ENCODE peak calls at places on chromosome 9, in six cellular contexts. O is lung; W is endodermal cell; H is CD8-positive, alpha-beta T cell; S is transverse colon; N is DND-41. E is an unnamed sample.

GRCh38 chr9:132485454-132485853 is 75.4 kb downstream of the CFAP77 start:
- DNase-seq in O (no peak), W (no peak), H (no peak), S (no peak), N (no peak), E (no peak)

GRCh38 chr9:33884856-33885701 is 68.1 kb downstream of the UBE2R2 start:
- DNase-seq in O (peak), W (no peak), H (no peak), S (peak), N (no peak), E (no peak)

GRCh38 chr9:114849450-114849849 is 43.6 kb upstream of the TNFSF15 start:
- DNase-seq in O (no peak), W (no peak), H (no peak), S (no peak), N (no peak), E (no peak)

GRCh38 chr9:72585737-72586136 is 64.3 kb downstream of the TMC1 start:
- DNase-seq in O (no peak), W (no peak), H (no peak), S (no peak), N (no peak), E (no peak)

GRCh38 chr9:114805670-114806551 is at the start of gene TNFSF15:
- DNase-seq in O (peak), W (peak), H (no peak), S (peak), N (peak), E (no peak)

GRCh38 chr9:109437286-109437685 is 60.8 kb downstream of the PTPN3 start:
- DNase-seq in O (no peak), W (no peak), H (no peak), S (no peak), N (no peak), E (no peak)

GRCh38 chr9:109499061-109499630 is 1.0 kb upstream of the PTPN3 start:
- DNase-seq in O (no peak), W (no peak), H (no peak), S (no peak), N (no peak), E (no peak)

GRCh38 chr9:20024159-20024571 is 235.3 kb upstream of the SLC24A2 start:
- DNase-seq in O (no peak), W (no peak), H (no peak), S (no peak), N (no peak), E (no peak)

GRCh38 chr9:107896544-107896943 is 407.0 kb upstream of the KLF4 start:
- DNase-seq in O (no peak), W (no peak), H (no peak), S (no peak), N (no peak), E (no peak)

GRCh38 chr9:36721846-36722588 is 149.3 kb downstream of the MELK start:
- DNase-seq in O (peak), W (no peak), H (no peak), S (peak), N (no peak), E (no peak)

GRCh38 chr9:134858051-134858841 is 22.4 kb upstream of the FCN2 start:
- DNase-seq in O (no peak), W (peak), H (no peak), S (no peak), N (no peak), E (peak)

GRCh38 chr9:129467004-129467588 is 153.8 kb downstream of the C9orf50 start:
- DNase-seq in O (no peak), W (no peak), H (no peak), S (no peak), N (no peak), E (no peak)

GRCh38 chr9:109950710-109951443 is 170.9 kb downstream of the PALM2AKAP2 start:
- DNase-seq in O (no peak), W (no peak), H (no peak), S (no peak), N (no peak), E (no peak)

GRCh38 chr9:91905958-91906585 is 44.0 kb downstream of the ROR2 start:
- DNase-seq in O (no peak), W (no peak), H (peak), S (peak), N (peak), E (no peak)

GRCh38 chr9:136644343-136644592 is 18.4 kb upstream of the EGFL7 start:
- DNase-seq in O (peak), W (no peak), H (no peak), S (peak), N (no peak), E (peak)

GRCh38 chr9:122402403-122403268 is 31.8 kb downstream of the PTGS1 start:
- DNase-seq in O (no peak), W (no peak), H (no peak), S (no peak), N (no peak), E (no peak)

GRCh38 chr9:70865471-70865870 is 255.9 kb downstream of the TRPM3 start:
- DNase-seq in O (no peak), W (no peak), H (no peak), S (no peak), N (no peak), E (no peak)

GRCh38 chr9:131270171-131271015 is 5.9 kb downstream of the FAM78A start:
- DNase-seq in O (peak), W (peak), H (peak), S (peak), N (peak), E (peak)

GRCh38 chr9:114269023-114269422 is 53.9 kb upstream of the ORM1 start:
- DNase-seq in O (no peak), W (no peak), H (no peak), S (no peak), N (no peak), E (no peak)

GRCh38 chr9:114929166-114929565 is 1.2 kb downstream of the TNFSF8 start:
- DNase-seq in O (no peak), W (no peak), H (no peak), S (no peak), N (peak), E (no peak)

GRCh38 chr9:68844196-68844595 is 139.2 kb downstream of the PIP5K1B start:
- DNase-seq in O (no peak), W (no peak), H (no peak), S (no peak), N (no peak), E (no peak)

GRCh38 chr9:99516657-99517049 is 294.6 kb downstream of the SEC61B start:
- DNase-seq in O (no peak), W (no peak), H (no peak), S (no peak), N (no peak), E (no peak)

GRCh38 chr9:74322661-74323314 is 174.3 kb upstream of the RORB start:
- DNase-seq in O (no peak), W (no peak), H (no peak), S (no peak), N (peak), E (no peak)

GRCh38 chr9:93576296-93577044 is at the start of gene PHF2:
- DNase-seq in O (no peak), W (peak), H (no peak), S (no peak), N (peak), E (no peak)

GRCh38 chr9:80440724-80441123 is 869.0 kb downstream of the TLE4 start:
- DNase-seq in O (no peak), W (no peak), H (no peak), S (no peak), N (no peak), E (no peak)

DNA sequence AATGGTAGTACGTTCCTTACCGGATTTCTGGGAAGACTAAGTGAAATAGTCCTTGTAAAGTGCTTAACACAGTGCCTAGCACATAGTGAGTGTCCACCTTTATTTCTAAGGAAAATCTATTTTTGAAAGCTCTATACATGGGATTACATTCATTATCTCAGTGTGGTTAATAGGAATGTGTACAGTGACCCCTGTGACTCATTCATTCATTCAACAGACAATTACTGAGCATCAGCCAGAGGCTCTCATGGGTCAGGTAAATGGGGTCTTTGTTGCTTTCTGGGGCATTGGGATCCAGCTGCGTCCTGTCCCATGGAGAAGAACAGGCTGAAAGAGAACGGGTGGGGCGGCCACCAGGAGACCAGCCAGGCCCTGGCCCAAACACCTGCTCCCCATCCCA is 226.2 kb upstream of the TBC1D2 start:
- DNase-seq in O (no peak), W (no peak), H (no peak), S (no peak), N (no peak), E (no peak)
- H3K27ac ChIP-seq in O (no peak), W (no peak), H (no peak), S (no peak), N (no peak), E (no peak)

GRCh38 chr9:12775373-12775962 is 648 bp downstream of the LURAP1L start:
- DNase-seq in O (no peak), W (no peak), H (no peak), S (peak), N (no peak), E (no peak)

GRCh38 chr9:12778389-12778788 is 3.6 kb downstream of the LURAP1L start:
- DNase-seq in O (no peak), W (no peak), H (no peak), S (no peak), N (no peak), E (no peak)

GRCh38 chr9:12777149-12778010 is 2.6 kb downstream of the LURAP1L start:
- DNase-seq in O (no peak), W (no peak), H (no peak), S (no peak), N (no peak), E (no peak)

GRCh38 chr9:12775963-12776774 is 1.3 kb downstream of the LURAP1L start:
- DNase-seq in O (peak), W (peak), H (no peak), S (peak), N (no peak), E (peak)

GRCh38 chr9:12776775-12777055 is 1.9 kb downstream of the LURAP1L start:
- DNase-seq in O (no peak), W (no peak), H (no peak), S (no peak), N (no peak), E (no peak)
- H3K27ac ChIP-seq in O (peak), W (no peak), H (no peak), S (peak), N (no peak), E (peak)

DNA sequence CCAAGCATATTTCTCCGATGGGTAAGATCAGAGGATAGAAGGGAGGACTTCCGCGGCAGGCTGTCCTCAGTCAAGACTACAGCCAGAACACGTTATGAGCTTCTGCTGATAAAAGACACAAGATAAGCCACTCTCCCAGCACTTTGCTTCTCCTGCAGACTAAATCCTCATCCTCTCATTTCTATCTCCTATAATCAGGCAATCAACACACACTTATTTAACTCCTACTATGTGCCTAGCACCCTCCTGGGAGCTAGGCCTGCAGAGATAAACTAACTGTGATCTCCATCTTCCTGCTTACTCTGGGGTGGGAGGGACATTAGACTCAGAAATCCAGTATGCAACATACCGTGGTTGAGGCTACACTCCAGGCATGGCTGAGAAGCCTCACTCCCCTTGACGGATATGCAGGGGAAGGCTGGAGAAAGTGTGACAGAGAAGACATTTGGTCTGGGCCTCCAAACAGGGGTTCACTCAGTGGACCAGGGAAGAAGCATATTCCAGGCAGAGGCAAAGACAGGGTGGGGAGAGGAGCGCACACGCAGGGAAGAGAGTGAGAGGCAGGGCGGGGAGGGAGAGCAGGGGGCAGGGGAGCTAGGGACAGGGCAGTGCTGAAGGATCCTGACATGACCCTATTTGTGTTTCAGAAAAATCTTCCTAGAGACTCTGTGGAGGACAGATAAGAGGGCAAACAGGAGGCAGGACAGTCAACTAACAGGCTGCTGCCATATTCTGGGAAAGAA is 274.1 kb downstream of the DENND1A start:
- DNase-seq in O (no peak), W (no peak), H (no peak), S (no peak), N (no peak), E (no peak)
- H3K27ac ChIP-seq in O (no peak), W (no peak), H (no peak), S (no peak), N (no peak), E (no peak)

GRCh38 chr9:77989437-77989836 is 42.2 kb downstream of the GNAQ start:
- DNase-seq in O (no peak), W (no peak), H (no peak), S (no peak), N (no peak), E (no peak)
- H3K27ac ChIP-seq in O (no peak), W (no peak), H (no peak), S (no peak), N (no peak), E (no peak)

GRCh38 chr9:75850459-75851200 is 39.8 kb upstream of the PCSK5 start:
- DNase-seq in O (no peak), W (no peak), H (no peak), S (no peak), N (no peak), E (no peak)

GRCh38 chr9:75851917-75852316 is 38.6 kb upstream of the PCSK5 start:
- DNase-seq in O (no peak), W (no peak), H (no peak), S (no peak), N (no peak), E (no peak)

GRCh38 chr9:75858497-75859092 is 31.9 kb upstream of the PCSK5 start:
- DNase-seq in O (no peak), W (no peak), H (no peak), S (no peak), N (no peak), E (no peak)

GRCh38 chr9:75852746-75853145 is 37.7 kb upstream of the PCSK5 start:
- DNase-seq in O (no peak), W (no peak), H (no peak), S (no peak), N (no peak), E (no peak)

GRCh38 chr9:75855509-75855908 is 35.0 kb upstream of the PCSK5 start:
- DNase-seq in O (no peak), W (peak), H (no peak), S (peak), N (no peak), E (no peak)
- H3K27ac ChIP-seq in O (no peak), W (no peak), H (no peak), S (no peak), N (no peak), E (no peak)

DNA sequence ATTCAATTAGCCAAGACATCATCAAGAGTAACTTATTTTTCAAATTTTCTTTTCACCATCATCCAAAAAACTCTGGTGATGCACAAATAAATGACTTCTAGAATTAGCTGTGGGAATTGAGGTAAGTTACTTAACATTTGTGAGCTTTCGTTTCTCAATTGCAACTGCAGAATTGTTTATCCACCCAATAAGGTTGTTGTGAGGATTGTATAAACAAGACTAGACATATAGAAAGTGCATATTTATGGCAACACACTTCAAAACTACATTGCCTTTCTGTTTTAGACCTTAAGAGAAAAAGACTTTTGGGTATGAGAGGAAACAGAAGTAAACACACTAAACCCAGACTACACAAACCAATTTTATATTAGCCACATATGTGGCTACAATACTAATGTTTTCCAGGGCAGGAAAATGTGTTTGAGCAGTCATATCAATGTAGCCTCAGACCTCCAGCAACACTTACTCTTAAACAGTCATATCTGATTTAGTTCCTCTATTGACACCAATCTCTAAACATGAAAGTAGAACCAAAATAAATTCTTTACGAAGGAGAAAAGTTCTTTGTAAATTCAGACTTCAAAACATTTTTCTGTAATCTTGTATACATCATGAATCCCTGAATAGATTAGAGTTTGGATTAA is 488.0 kb upstream of the CYLC2 start:
- DNase-seq in O (no peak), W (no peak), H (no peak), S (no peak), N (no peak), E (no peak)
- H3K27ac ChIP-seq in O (no peak), W (no peak), H (no peak), S (no peak), N (no peak), E (no peak)

DNA sequence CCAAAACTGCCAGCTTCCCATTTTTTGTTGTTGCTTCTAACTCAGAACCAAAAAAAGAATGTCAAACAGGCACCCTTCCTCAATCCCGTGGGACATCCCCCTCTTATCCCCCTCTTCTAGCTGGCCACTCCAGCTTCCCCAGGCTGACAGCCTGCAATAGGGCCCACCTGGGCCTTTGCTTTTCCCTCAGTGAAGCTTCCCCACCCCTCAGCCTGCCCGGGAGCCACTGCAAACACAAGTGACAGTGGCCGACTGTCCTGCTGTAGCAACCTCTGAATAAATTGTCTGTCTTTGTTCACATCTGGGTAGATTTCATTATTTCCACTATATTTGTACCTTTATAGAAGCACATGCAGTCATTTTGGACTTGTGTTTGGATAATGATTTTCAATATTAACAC is 245.3 kb downstream of the GADD45G start:
- DNase-seq in O (no peak), W (peak), H (no peak), S (no peak), N (no peak), E (peak)
- H3K27ac ChIP-seq in O (no peak), W (no peak), H (no peak), S (no peak), N (no peak), E (no peak)

DNA sequence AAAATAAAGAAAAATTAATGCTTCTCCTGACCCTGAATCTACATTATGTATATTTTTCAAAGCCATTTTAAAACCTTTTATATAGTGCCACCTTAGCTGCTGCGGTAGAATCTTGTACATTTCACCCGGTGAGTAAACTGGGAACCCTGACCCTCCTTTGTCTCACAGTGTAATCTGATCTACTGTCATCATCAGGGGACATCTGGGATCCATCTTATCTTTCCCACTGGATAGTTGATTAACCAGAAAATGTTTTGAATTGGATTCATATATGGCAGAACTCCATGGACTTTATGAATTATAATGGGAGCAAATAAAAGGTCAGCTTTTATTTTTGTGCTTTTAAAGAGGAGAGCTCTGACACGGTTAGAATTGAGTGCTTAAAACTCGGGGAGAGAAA is 95.0 kb downstream of the ADAMTSL1 start:
- DNase-seq in O (no peak), W (no peak), H (no peak), S (no peak), N (no peak), E (no peak)
- H3K27ac ChIP-seq in O (no peak), W (no peak), H (no peak), S (no peak), N (no peak), E (peak)

GRCh38 chr9:38038307-38039089 is 30.5 kb downstream of the SHB start:
- DNase-seq in O (no peak), W (no peak), H (no peak), S (no peak), N (no peak), E (no peak)

GRCh38 chr9:38039907-38040682 is 28.9 kb downstream of the SHB start:
- DNase-seq in O (no peak), W (no peak), H (no peak), S (no peak), N (no peak), E (no peak)

GRCh38 chr9:38037981-38038306 is 31.1 kb downstream of the SHB start:
- DNase-seq in O (no peak), W (no peak), H (no peak), S (no peak), N (no peak), E (no peak)

GRCh38 chr9:38041564-38042267 is 27.3 kb downstream of the SHB start:
- DNase-seq in O (no peak), W (no peak), H (no peak), S (no peak), N (no peak), E (no peak)

GRCh38 chr9:38039090-38039906 is 29.7 kb downstream of the SHB start:
- DNase-seq in O (no peak), W (no peak), H (no peak), S (no peak), N (no peak), E (no peak)
- H3K27ac ChIP-seq in O (no peak), W (peak), H (no peak), S (peak), N (no peak), E (peak)